ENCODE peak calls at places on chromosomes 13 and 19, in nine cellular contexts. U, E, P, B, H, A, F, K and R are unnamed samples.
A peak's percentile ranks its signal among the peaks of the same experiment; 100 is the strongest.

GRCh38 chr13:94710881-94711560 is 1.3 kb downstream of the SOX21 start:
- DNase-seq in U (no peak), E (no peak), P (no peak), B (no peak), H (no peak), A (no peak), F (no peak), K (no peak), R (no peak)

GRCh38 chr19:345320-345879 is 804 bp upstream of the MIER2 start:
- DNase-seq in U (no peak), E (no peak), P (no peak), B (no peak), H (no peak), A (no peak), F (no peak), K (no peak), R (no peak)

GRCh38 chr13:38686635-38687245 is at the start of gene FREM2:
- DNase-seq in U (no peak), E (peak; percentile 69), P (no peak), B (no peak), H (no peak), A (peak; percentile 50), F (peak; percentile 57), K (peak; percentile 91), R (peak; percentile 63)

GRCh38 chr13:69579351-69579750 is 528.3 kb upstream of the ATXN8OS start:
- DNase-seq in U (no peak), E (no peak), P (no peak), B (no peak), H (no peak), A (no peak), F (no peak), K (no peak), R (no peak)

GRCh38 chr19:728011-728410 is 19.3 kb downstream of the PALM start:
- DNase-seq in U (no peak), E (no peak), P (peak; percentile 93), B (peak; percentile 66), H (no peak), A (no peak), F (no peak), K (no peak), R (peak; percentile 14)

GRCh38 chr19:1079566-1080111 is 12.7 kb downstream of the ARHGAP45 start:
- DNase-seq in U (no peak), E (no peak), P (no peak), B (no peak), H (no peak), A (peak; percentile 50), F (no peak), K (no peak), R (no peak)

GRCh38 chr13:25249001-25249543 is 38.2 kb downstream of the MTMR6 start:
- DNase-seq in U (no peak), E (no peak), P (no peak), B (no peak), H (peak; percentile 43), A (no peak), F (no peak), K (no peak), R (no peak)

GRCh38 chr19:16070366-16070990 is 5.8 kb upstream of the TPM4 start:
- DNase-seq in U (no peak), E (peak; percentile 37), P (peak; percentile 59), B (peak; percentile 81), H (no peak), A (peak; percentile 93), F (peak; percentile 92), K (no peak), R (no peak)

GRCh38 chr13:87344176-87344575 is 327.0 kb upstream of the SLITRK5 start:
- DNase-seq in U (no peak), E (no peak), P (no peak), B (no peak), H (no peak), A (no peak), F (no peak), K (no peak), R (no peak)

GRCh38 chr13:98751397-98752110 is 918 bp downstream of the SLC15A1 start:
- DNase-seq in U (no peak), E (peak; percentile 29), P (no peak), B (peak; percentile 24), H (peak; percentile 5), A (peak; percentile 69), F (no peak), K (no peak), R (no peak)

GRCh38 chr13:23723463-23723862 is 153.3 kb downstream of the TNFRSF19 start:
- DNase-seq in U (no peak), E (no peak), P (no peak), B (no peak), H (peak; percentile 78), A (no peak), F (no peak), K (no peak), R (no peak)

GRCh38 chr13:59364508-59365187 is 799.1 kb downstream of the DIAPH3 start:
- DNase-seq in U (no peak), E (no peak), P (no peak), B (no peak), H (no peak), A (no peak), F (no peak), K (no peak), R (no peak)

GRCh38 chr19:2552859-2553258 is 76.9 kb downstream of the GADD45B start:
- DNase-seq in U (no peak), E (no peak), P (no peak), B (peak; percentile 56), H (no peak), A (no peak), F (no peak), K (no peak), R (no peak)

GRCh38 chr19:55552620-55553019 is 7.3 kb upstream of the SBK3 start:
- DNase-seq in U (no peak), E (no peak), P (no peak), B (no peak), H (peak; percentile 89), A (no peak), F (no peak), K (no peak), R (no peak)

GRCh38 chr19:18282021-18282787 is 782 bp upstream of the JUND start:
- DNase-seq in U (no peak), E (no peak), P (no peak), B (peak; percentile 85), H (no peak), A (no peak), F (no peak), K (no peak), R (no peak)

GRCh38 chr19:43651758-43652545 is 12.3 kb upstream of the CADM4 start:
- DNase-seq in U (peak; percentile 28), E (peak; percentile 77), P (peak; percentile 46), B (peak; percentile 77), H (peak; percentile 65), A (peak; percentile 75), F (peak; percentile 66), K (no peak), R (peak; percentile 48)

GRCh38 chr13:67133476-67133875 is 96.7 kb downstream of the PCDH9 start:
- DNase-seq in U (no peak), E (no peak), P (no peak), B (no peak), H (peak; percentile 23), A (no peak), F (no peak), K (no peak), R (no peak)

GRCh38 chr13:98080280-98080679 is 62.6 kb upstream of the FARP1 start:
- DNase-seq in U (no peak), E (no peak), P (no peak), B (no peak), H (no peak), A (no peak), F (peak; percentile 14), K (no peak), R (no peak)

GRCh38 chr13:50915562-50915961 is 6.0 kb downstream of the RNASEH2B start:
- DNase-seq in U (no peak), E (no peak), P (no peak), B (no peak), H (no peak), A (no peak), F (no peak), K (no peak), R (no peak)

GRCh38 chr19:54148158-54148557 is 10.6 kb downstream of the CNOT3 start:
- DNase-seq in U (no peak), E (no peak), P (no peak), B (no peak), H (no peak), A (no peak), F (no peak), K (no peak), R (peak; percentile 59)
- TF ChIP-seq POLR2A in U (no peak), E (no peak), P (no peak), B (no peak), H (no peak), A (no peak), F (no peak), K (no peak), R (no peak)

GRCh38 chr13:36490055-36490454 is 57.8 kb downstream of the CCNA1 start:
- DNase-seq in U (no peak), E (no peak), P (no peak), B (no peak), H (no peak), A (no peak), F (no peak), K (no peak), R (no peak)
- H3K27me3 ChIP-seq in U (no peaks in the 10 kb centered on the region), E (no peaks in the 10 kb centered on the region), P (no peaks in the 10 kb centered on the region), B (peaks cover 5% of the 10 kb centered on the region), H (no peaks in the 10 kb centered on the region), A (no peaks in the 10 kb centered on the region), F (no peaks in the 10 kb centered on the region), K (no peaks in the 10 kb centered on the region), R (no peaks in the 10 kb centered on the region)

GRCh38 chr13:19590423-19590822 is 29.1 kb upstream of the TPTE2 start:
- DNase-seq in U (no peak), E (no peak), P (no peak), B (no peak), H (no peak), A (no peak), F (no peak), K (no peak), R (no peak)

GRCh38 chr13:19587635-19588300 is 26.4 kb upstream of the TPTE2 start:
- DNase-seq in U (no peak), E (no peak), P (no peak), B (peak; percentile 51), H (peak; percentile 52), A (no peak), F (no peak), K (no peak), R (no peak)

GRCh38 chr13:19589312-19589711 is 28.0 kb upstream of the TPTE2 start:
- DNase-seq in U (no peak), E (no peak), P (no peak), B (no peak), H (no peak), A (no peak), F (no peak), K (no peak), R (no peak)

GRCh38 chr13:19591864-19592263 is 30.5 kb upstream of the TPTE2 start:
- DNase-seq in U (no peak), E (no peak), P (no peak), B (no peak), H (no peak), A (no peak), F (no peak), K (no peak), R (no peak)

GRCh38 chr13:19586904-19587634 is 25.7 kb upstream of the TPTE2 start:
- DNase-seq in U (no peak), E (no peak), P (peak; percentile 32), B (no peak), H (peak; percentile 34), A (no peak), F (peak; percentile 31), K (no peak), R (no peak)
- H3K4me3 ChIP-seq in U (no peak overlapping the region), E (no peak overlapping the region), P (no peak overlapping the region), B (no peak overlapping the region), H (peak overlapping the region; percentile 11), A (peak overlapping the region; percentile 29), F (peak overlapping the region; percentile 16), K (no peak overlapping the region), R (no peak overlapping the region)

GRCh38 chr19:50431343-50432220 is 1.1 kb upstream of the MYBPC2 start:
- DNase-seq in U (peak; percentile 49), E (peak; percentile 85), P (peak; percentile 77), B (peak; percentile 86), H (peak; percentile 57), A (peak; percentile 92), F (peak; percentile 89), K (peak; percentile 66), R (peak; percentile 84)
- TF ChIP-seq POLR2A in U (no peak), E (no peak), P (no peak), B (no peak), H (no peak), A (peak; percentile 25), F (no peak), K (peak; percentile 63), R (no peak)